ENCODE peak calls at places on chromosomes 16 and 17, in six cellular contexts. R is lower lobe of right lung; J is PC-3; C is right lobe of liver; Q is AG04450; A is CD8-positive, alpha-beta T cell. S is an unnamed sample. For H3K9me3, the result is how much of the 10 kb centered on the place peaks cover.

GRCh38 chr17:2172447-2172938 is 117.6 kb downstream of the HIC1 start:
- DNase-seq in A (no peak), Q (peak), R (no peak), C (no peak), J (peak), S (peak)

GRCh38 chr17:76710863-76711611 is at the start of gene MXRA7:
- DNase-seq in A (peak), C (peak), Q (no peak), R (peak), J (peak), S (peak)

GRCh38 chr17:8740486-8740885 is 4.2 kb downstream of the CCDC42 start:
- DNase-seq in A (peak), J (no peak), Q (no peak), C (no peak), R (no peak), S (no peak)

GRCh38 chr17:5467416-5467815 is 1.4 kb downstream of the DHX33 start:
- DNase-seq in A (no peak), J (no peak), R (no peak), Q (no peak), C (no peak), S (no peak)

GRCh38 chr16:48611329-48612137 is 1.6 kb upstream of the N4BP1 start:
- DNase-seq in J (no peak), R (peak), C (peak), A (peak), Q (no peak), S (no peak)

GRCh38 chr17:77821114-77821513 is 137.4 kb upstream of the TNRC6C start:
- DNase-seq in J (no peak), R (peak), Q (no peak), C (no peak), A (no peak), S (no peak)

GRCh38 chr17:19002191-19002590 is 2.4 kb downstream of the FAM83G start:
- DNase-seq in C (no peak), J (no peak), Q (no peak), R (no peak), A (no peak), S (no peak)

GRCh38 chr16:73396556-73396955 is 348.6 kb upstream of the ZFHX3 start:
- DNase-seq in J (no peak), A (no peak), R (no peak), C (no peak), Q (no peak), S (no peak)

GRCh38 chr16:67928561-67929364 is 2.9 kb downstream of the CTRL start:
- DNase-seq in C (peak), A (peak), Q (no peak), J (peak), R (peak), S (peak)

GRCh38 chr17:67514998-67515397 is 137.9 kb downstream of the PITPNC1 start:
- DNase-seq in A (no peak), R (no peak), C (no peak), Q (no peak), J (no peak), S (no peak)

GRCh38 chr16:74627506-74628220 is 20.7 kb upstream of the GLG1 start:
- DNase-seq in Q (no peak), A (no peak), C (peak), J (no peak), R (no peak), S (peak)

GRCh38 chr17:4394208-4395110 is 28.0 kb upstream of the UBE2G1 start:
- DNase-seq in A (no peak), Q (no peak), R (no peak), C (no peak), J (peak), S (no peak)

GRCh38 chr16:84940670-84941551 is 70.4 kb downstream of the ZDHHC7 start:
- DNase-seq in J (no peak), R (no peak), Q (no peak), A (no peak), C (no peak), S (no peak)

GRCh38 chr17:67575325-67575724 is 142.4 kb upstream of the NOL11 start:
- DNase-seq in R (no peak), Q (no peak), J (no peak), A (no peak), C (no peak), S (no peak)

GRCh38 chr17:74201250-74201649 is 2.2 kb upstream of the RPL38 start:
- DNase-seq in C (no peak), Q (no peak), A (no peak), R (no peak), J (peak), S (peak)

DNA sequence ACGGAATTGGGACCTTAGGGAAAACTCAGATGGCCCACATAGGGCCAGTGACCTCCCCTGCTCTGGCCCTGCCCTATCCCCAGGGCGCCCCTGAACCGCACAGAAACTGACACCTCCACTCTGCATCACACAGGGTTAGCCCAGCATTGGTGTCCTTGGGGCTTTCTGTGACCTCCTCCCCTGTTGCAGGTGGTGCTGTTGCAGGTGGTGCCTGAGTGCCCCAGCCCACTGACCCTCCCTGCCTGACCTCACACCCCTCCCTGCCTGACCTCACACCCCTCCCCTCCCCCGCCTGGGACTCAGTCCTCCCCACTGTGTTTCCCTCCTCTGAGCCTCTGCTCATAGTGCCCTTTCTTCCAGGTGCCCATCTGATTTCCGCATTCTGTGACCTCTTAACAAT is 21.4 kb downstream of the TNFRSF13B start:
- DNase-seq in J (no peak), A (no peak), C (no peak), Q (no peak), R (no peak), S (no peak)
- H3K4me3 ChIP-seq in J (no peak), A (no peak), C (no peak), Q (no peak), R (no peak), S (no peak)

GRCh38 chr17:61720016-61720795 is 129.2 kb upstream of the NACA2 start:
- DNase-seq in Q (peak), R (no peak), J (no peak), A (no peak), C (no peak), S (no peak)
- H3K9me3 ChIP-seq in Q (under half), R (under half), J (under half), A (under half), C (under half), S (under half)

GRCh38 chr17:60959011-60959410 is 281.4 kb downstream of the BCAS3 start:
- DNase-seq in J (no peak), R (no peak), A (no peak), Q (no peak), C (no peak), S (no peak)

GRCh38 chr17:60959696-60960095 is 282.0 kb downstream of the BCAS3 start:
- DNase-seq in A (no peak), J (no peak), R (no peak), C (no peak), Q (no peak), S (no peak)

GRCh38 chr17:60960398-60961065 is 282.9 kb downstream of the BCAS3 start:
- DNase-seq in J (no peak), R (no peak), Q (no peak), A (no peak), C (no peak), S (no peak)

GRCh38 chr17:60968266-60968665 is 290.6 kb downstream of the BCAS3 start:
- DNase-seq in C (no peak), R (no peak), Q (no peak), J (no peak), A (no peak), S (no peak)

GRCh38 chr17:60964160-60964559 is 286.5 kb downstream of the BCAS3 start:
- DNase-seq in R (no peak), J (no peak), C (no peak), A (no peak), Q (no peak), S (no peak)
- H3K4me3 ChIP-seq in R (no peak), J (no peak), C (no peak), A (no peak), Q (no peak), S (no peak)

GRCh38 chr16:87080571-87081167 is 236.5 kb downstream of the C16orf95 start:
- DNase-seq in R (no peak), C (no peak), J (no peak), A (no peak), Q (no peak), S (no peak)
- H3K9me3 ChIP-seq in R (under half), C (under half), J (under half), A (under half), Q (under half), S (under half)

DNA sequence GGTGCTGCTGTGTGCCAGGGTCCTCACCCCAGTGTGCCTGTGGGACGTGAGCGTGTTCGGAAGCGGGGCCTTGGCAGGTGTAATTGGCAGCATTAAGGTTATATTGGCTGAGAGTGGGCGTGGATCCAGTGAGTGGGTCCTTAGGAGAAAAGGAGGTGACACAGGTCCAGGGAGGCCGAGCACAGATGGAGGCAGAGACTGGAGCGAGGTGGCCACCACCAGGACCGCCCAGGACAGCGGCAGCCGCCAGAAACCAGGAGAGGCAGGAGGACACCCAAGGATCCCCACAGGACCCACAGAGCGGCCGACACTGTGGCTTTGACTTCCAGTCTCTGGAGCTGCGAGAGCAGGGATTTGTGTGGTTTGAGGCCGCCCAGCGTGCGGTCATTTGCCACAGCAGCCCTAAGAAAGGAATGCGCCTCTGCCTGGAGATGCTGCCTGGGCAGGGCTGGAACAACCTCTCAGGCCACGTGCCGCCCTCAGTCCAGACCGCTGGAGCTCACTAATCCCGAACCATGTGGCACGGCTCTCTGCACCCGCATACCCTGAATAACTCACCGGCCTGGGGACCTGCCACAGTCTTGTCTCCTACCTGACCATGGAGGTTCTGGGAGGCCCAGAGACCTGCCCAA is 45.3 kb downstream of the SOX8 start:
- DNase-seq in C (no peak), R (no peak), A (no peak), J (no peak), Q (no peak), S (no peak)
- H3K4me3 ChIP-seq in C (no peak), R (no peak), A (no peak), J (no peak), Q (no peak), S (no peak)

DNA sequence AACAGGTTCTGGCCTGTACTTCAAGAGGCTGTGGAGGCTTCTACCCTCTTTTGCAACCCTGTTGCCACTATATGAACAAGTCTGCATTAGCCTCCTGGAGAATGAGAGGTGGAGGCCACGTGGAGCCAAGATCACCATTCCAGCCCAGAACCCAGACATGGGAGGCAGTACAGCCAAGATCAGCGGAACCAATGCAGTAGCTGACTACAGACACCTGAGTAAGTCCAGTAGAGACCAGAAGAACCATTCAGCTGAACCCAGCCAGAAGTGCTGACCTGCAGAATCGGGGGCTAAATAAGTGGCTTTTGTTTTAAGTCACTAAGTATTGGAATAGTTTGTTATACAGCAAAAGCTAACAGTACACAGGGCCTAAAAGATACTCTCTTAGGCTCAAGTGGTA is 12.1 kb downstream of the FAM20A start:
- DNase-seq in C (no peak), R (no peak), J (no peak), Q (no peak), A (no peak), S (no peak)
- H3K9me3 ChIP-seq in C (under half), R (under half), J (under half), Q (under half), A (under half), S (under half)

GRCh38 chr16:56670640-56670934 is 973 bp downstream of the MT1H start:
- DNase-seq in Q (no peak), J (no peak), A (no peak), R (no peak), C (no peak), S (no peak)

GRCh38 chr16:56669005-56669839 is at the start of gene MT1H:
- DNase-seq in A (no peak), C (peak), Q (no peak), R (no peak), J (no peak), S (no peak)

GRCh38 chr16:56671706-56672105 is 2.1 kb downstream of the MT1H start:
- DNase-seq in R (no peak), A (no peak), C (no peak), J (peak), Q (no peak), S (peak)

GRCh38 chr16:56667581-56668571 is at the start of gene MT1G:
- DNase-seq in Q (no peak), R (peak), C (peak), J (no peak), A (no peak), S (no peak)

DNA sequence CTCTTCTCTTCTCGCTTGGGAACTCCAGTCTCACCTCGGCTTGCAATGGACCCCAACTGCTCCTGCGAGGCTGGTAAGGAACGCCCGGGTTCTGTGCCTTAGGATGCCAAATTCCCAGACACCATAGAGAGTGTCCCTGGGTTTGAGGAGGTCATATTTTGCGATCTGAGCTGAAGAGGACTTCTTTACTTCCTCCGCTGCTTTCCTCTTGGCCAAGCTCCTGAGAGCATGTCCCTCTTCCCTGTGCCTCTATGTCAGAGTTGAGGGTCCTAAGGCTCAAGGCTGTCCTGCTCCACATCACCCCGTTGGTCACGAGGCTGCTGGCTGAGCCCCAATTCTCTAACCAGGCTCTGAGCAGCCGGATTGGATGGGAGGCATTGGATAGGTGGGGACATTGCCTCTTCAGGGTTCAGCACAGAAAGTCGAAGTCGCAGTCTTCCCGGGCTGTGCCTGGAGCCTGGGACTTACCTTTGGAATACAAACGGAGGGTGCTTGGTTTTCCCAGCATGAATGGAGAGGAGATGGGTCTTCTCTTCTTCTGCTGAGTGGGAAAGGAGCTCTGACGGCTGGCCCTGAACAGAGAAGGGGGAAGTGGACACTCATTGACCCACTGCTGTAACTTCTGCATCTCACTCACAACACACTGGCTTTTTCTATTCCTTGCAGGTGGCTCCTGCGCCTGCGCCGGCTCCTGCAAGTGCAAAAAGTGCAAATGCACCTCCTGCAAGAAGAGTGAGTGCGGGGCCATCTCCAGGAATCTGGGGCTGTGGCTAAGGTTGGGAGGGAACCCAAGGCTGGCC is 426 bp downstream of the MT1H start:
- DNase-seq in Q (no peak), J (no peak), C (peak), R (no peak), A (no peak), S (no peak)
- H3K4me3 ChIP-seq in Q (no peak), J (no peak), C (peak), R (no peak), A (no peak), S (no peak)

GRCh38 chr17:27158390-27158789 is 135.5 kb upstream of the WSB1 start:
- DNase-seq in A (no peak), J (no peak), R (peak), Q (no peak), C (peak), S (no peak)
- H3K9me3 ChIP-seq in A (under half), J (under half), R (under half), Q (under half), C (under half), S (under half)

DNA sequence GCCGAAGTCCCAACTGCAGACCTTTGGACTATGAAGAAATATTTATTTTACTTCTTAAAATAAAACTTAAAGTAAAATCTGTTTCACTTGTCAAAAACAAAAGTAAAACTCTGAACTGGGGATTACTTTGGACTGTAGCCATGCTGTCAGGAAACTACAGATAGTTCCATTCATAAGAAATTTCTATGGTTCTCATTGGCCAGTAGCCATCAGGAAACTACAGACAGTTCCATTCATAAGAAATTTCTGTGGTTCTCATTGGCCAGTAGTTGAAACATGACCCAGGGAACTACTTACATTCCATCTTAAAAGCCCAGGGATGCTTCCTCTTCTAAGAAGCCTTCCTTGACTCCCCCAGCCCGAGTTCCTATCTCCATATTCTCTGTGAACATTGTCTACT is 335.3 kb downstream of the HS3ST4 start:
- DNase-seq in A (no peak), C (no peak), R (no peak), J (no peak), Q (no peak), S (no peak)
- H3K4me3 ChIP-seq in A (no peak), C (no peak), R (no peak), J (no peak), Q (no peak), S (no peak)

S was measured in MG63.